ENCODE peak calls at places on chromosomes 16 and 17, in four cellular contexts. One of them, this sample, is unnamed.
A peak's percentile ranks its signal among the peaks of the same experiment; 100 is the strongest.

GRCh38 chr17:35773129-35773528 is 12.4 kb downstream of the C17orf50 start:
- DNase-seq in sigmoid colon: no peak
- DNase-seq in stomach: no peak
- DNase-seq in GM12878: no peak
- DNase-seq in this sample: no peak

GRCh38 chr17:57782642-57783337 is 37.7 kb upstream of the CCDC182 start:
- DNase-seq in stomach: no peak
- DNase-seq in sigmoid colon: no peak
- DNase-seq in GM12878: no peak
- DNase-seq in this sample: no peak

GRCh38 chr17:56540791-56541190 is 52.7 kb upstream of the NOG start:
- DNase-seq in stomach: no peak
- DNase-seq in sigmoid colon: no peak
- DNase-seq in GM12878: no peak
- DNase-seq in this sample: no peak

GRCh38 chr17:78442648-78443128 is 64.2 kb downstream of the PGS1 start:
- DNase-seq in GM12878: no peak
- DNase-seq in sigmoid colon: peak; percentile 92
- DNase-seq in stomach: peak; percentile 48
- DNase-seq in this sample: no peak

GRCh38 chr17:41919840-41920579 is 1.3 kb upstream of the ACLY start:
- DNase-seq in sigmoid colon: peak; percentile 75
- DNase-seq in GM12878: no peak
- DNase-seq in stomach: no peak
- DNase-seq in this sample: no peak

GRCh38 chr17:9472094-9472493 is 103.5 kb downstream of the STX8 start:
- DNase-seq in GM12878: no peak
- DNase-seq in stomach: no peak
- DNase-seq in sigmoid colon: no peak
- DNase-seq in this sample: no peak

GRCh38 chr16:47392114-47392513 is 68.7 kb downstream of the ITFG1 start:
- DNase-seq in stomach: no peak
- DNase-seq in sigmoid colon: no peak
- DNase-seq in GM12878: peak; percentile 40
- DNase-seq in this sample: no peak

GRCh38 chr17:6755281-6755680 is 565 bp upstream of the XAF1 start:
- DNase-seq in GM12878: no peak
- DNase-seq in stomach: no peak
- DNase-seq in sigmoid colon: peak; percentile 76
- DNase-seq in this sample: no peak

GRCh38 chr16:83023640-83024039 is 396.9 kb downstream of the CDH13 start:
- DNase-seq in sigmoid colon: no peak
- DNase-seq in stomach: no peak
- DNase-seq in GM12878: no peak
- DNase-seq in this sample: no peak

DNA sequence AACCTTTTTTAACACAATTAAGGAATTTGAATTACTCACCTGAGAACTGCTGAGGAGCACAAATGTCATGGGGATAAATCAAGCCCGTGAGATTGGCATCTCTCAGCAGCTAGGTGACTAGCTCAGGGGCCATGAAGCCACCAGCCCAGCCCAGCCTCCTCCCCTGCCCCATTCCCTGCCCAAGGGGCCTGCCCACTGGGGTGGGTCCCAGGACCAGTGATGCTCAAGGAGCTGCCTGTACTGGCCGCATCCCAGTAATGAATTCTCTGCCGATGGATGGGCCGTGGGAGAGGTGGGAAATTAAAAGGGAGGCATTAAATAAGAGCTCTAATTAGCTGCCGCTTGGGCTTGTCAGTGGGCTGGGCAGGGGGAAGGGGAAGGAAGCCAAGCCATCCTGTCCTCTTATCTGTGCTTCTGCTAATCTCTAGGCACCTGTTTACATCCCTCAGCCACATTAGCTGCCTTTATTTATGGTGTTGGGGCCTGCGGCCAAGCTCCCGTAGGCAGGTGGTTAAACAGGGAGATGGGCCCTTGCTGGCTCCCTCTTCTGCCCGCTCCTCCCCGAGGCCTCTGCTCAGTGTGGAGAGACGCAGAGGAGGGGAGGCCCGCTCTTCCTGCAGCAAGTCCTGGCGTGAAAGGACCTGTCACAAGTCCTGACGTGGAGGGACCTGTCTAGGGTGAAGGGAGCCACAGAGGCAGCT is 48.8 kb downstream of the PIPOX start:
- DNase-seq in stomach: no peak
- DNase-seq in GM12878: no peak
- DNase-seq in sigmoid colon: no peak
- DNase-seq in this sample: no peak
- H3K4me1 ChIP-seq in stomach: no peaks in the 10 kb centered on the region
- H3K4me1 ChIP-seq in GM12878: no peaks in the 10 kb centered on the region
- H3K4me1 ChIP-seq in sigmoid colon: peaks cover 10% of the 10 kb centered on the region
- H3K4me1 ChIP-seq in this sample: no peaks in the 10 kb centered on the region

DNA sequence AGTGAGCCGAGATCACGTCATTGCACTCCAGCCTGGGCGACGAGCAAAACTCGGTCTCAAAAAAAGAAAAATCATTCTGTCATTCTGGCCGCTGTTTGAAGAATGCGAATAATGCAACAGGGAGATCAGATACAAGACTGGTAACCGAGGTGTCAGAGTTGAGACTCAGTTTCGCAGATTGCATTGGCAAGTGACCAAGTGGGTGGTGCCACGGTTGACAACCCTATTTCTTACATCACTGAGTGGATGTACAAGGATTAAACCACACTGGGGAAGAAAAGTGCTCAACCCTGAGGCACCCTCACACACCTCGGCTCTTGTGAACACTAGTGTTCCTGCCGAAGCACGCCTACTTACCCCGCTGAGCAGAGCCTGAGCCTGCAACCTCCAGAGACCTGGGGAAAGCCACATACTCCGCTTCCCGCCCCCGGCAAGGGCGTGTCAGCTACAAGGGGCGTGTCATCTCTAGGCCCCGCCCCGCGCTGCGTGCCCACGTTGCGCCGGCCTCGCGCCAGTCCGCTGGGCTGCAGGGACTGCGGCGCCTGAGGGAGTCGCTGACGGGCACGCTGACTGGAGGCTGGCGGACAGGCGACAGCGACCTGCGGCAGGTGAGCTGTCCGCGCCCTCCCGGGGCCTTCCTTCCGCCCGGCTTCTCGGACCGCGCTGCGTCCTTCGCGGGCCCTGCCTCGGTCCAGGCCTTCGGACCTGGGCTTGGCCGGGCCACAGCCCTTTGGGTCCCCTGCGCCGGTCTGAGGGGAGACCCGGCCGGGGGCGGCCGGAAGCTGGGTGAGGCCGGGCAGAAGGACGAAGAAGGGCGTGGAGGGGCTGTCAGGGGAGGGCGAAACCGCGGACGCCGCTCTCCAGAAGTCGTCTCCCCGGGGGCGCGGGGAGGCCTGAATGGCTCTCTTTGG is at the start of gene HMOX2:
- DNase-seq in sigmoid colon: peak; percentile 95
- DNase-seq in GM12878: peak; percentile 90
- DNase-seq in stomach: peak; percentile 97
- DNase-seq in this sample: no peak
- TF ChIP-seq POLR2AphosphoS5 in sigmoid colon: peak; percentile 89
- TF ChIP-seq POLR2AphosphoS5 in GM12878: peak; percentile 90
- TF ChIP-seq POLR2AphosphoS5 in stomach: peak; percentile 91
- TF ChIP-seq POLR2AphosphoS5 in this sample: peak; percentile 84

GRCh38 chr16:75152635-75153034 is 4.3 kb downstream of the ZFP1 start:
- DNase-seq in GM12878: peak; percentile 53
- DNase-seq in sigmoid colon: no peak
- DNase-seq in stomach: no peak
- DNase-seq in this sample: no peak
- H3K9me3 ChIP-seq in GM12878: peaks cover 19% of the 10 kb centered on the region
- H3K9me3 ChIP-seq in sigmoid colon: no peaks in the 10 kb centered on the region
- H3K9me3 ChIP-seq in stomach: peaks cover 17% of the 10 kb centered on the region
- H3K9me3 ChIP-seq in this sample: peaks cover 8% of the 10 kb centered on the region

GRCh38 chr16:31409433-31409832 is 16.3 kb downstream of the ITGAD start:
- DNase-seq in GM12878: no peak
- DNase-seq in sigmoid colon: no peak
- DNase-seq in stomach: no peak
- DNase-seq in this sample: no peak
- H3K4me1 ChIP-seq in GM12878: peaks cover 4% of the 10 kb centered on the region
- H3K4me1 ChIP-seq in sigmoid colon: no peaks in the 10 kb centered on the region
- H3K4me1 ChIP-seq in stomach: no peaks in the 10 kb centered on the region
- H3K4me1 ChIP-seq in this sample: no peaks in the 10 kb centered on the region

GRCh38 chr16:68414581-68414980 is 33.7 kb downstream of the SMPD3 start:
- DNase-seq in sigmoid colon: no peak
- DNase-seq in GM12878: no peak
- DNase-seq in stomach: no peak
- DNase-seq in this sample: no peak

GRCh38 chr16:68420366-68420765 is 27.9 kb downstream of the SMPD3 start:
- DNase-seq in GM12878: no peak
- DNase-seq in stomach: no peak
- DNase-seq in sigmoid colon: no peak
- DNase-seq in this sample: no peak

GRCh38 chr16:68412061-68412460 is 36.2 kb downstream of the SMPD3 start:
- DNase-seq in stomach: no peak
- DNase-seq in GM12878: no peak
- DNase-seq in sigmoid colon: no peak
- DNase-seq in this sample: no peak

GRCh38 chr16:68417711-68418301 is 30.5 kb downstream of the SMPD3 start:
- DNase-seq in sigmoid colon: no peak
- DNase-seq in stomach: peak; percentile 91
- DNase-seq in GM12878: peak; percentile 73
- DNase-seq in this sample: no peak

DNA sequence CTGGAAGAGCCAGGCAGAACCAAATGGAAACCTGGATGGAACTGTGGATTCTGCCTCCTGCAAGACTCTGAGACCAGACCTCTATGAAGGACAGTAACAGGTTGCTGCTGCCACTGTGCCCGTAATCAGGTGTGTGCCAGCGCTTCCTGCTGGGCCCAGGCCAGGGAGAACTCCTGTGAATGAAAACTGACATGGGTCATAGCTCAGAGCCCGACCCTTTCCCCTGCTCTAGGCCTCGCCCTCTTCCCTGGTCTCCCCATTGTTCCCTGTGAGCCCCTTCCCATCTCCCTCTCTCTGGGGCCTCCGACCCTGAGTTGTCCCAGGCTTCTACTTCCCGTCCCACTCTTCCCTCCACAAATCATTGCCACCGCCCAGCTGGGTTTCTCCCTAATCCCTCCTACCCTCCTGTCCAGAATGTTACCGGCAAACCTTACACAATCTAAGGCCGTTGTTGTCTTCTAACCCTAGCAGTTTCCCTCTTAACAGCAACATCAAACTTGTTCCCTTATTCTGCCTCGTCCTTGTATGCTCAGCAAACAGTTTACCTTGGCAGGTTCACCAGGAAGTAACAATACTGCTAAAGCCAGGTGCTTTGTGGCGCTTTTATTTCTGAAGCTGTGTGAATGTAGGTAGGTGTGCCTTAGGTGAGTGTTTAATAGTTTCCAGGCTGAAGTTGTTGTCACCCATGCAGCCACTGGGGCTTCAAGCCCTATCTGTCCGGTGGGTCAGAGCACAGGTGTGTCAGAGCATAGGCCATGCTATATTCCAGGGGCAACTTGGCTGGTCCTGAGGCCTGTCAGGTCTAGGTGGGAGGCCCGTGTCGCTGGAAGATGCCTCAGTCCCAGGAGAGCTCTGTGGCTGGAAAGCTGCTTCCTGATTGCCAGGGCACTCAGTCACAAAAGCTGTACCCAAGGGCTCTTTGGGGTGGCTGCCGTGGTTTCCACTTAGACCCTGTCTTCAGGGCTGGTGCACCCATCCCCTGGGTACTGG is 32.0 kb downstream of the SMPD3 start:
- DNase-seq in sigmoid colon: no peak
- DNase-seq in stomach: peak; percentile 66
- DNase-seq in GM12878: no peak
- DNase-seq in this sample: no peak
- TF ChIP-seq POLR2AphosphoS5 in sigmoid colon: no peak
- TF ChIP-seq POLR2AphosphoS5 in stomach: peak; percentile 36
- TF ChIP-seq POLR2AphosphoS5 in GM12878: no peak
- TF ChIP-seq POLR2AphosphoS5 in this sample: no peak

DNA sequence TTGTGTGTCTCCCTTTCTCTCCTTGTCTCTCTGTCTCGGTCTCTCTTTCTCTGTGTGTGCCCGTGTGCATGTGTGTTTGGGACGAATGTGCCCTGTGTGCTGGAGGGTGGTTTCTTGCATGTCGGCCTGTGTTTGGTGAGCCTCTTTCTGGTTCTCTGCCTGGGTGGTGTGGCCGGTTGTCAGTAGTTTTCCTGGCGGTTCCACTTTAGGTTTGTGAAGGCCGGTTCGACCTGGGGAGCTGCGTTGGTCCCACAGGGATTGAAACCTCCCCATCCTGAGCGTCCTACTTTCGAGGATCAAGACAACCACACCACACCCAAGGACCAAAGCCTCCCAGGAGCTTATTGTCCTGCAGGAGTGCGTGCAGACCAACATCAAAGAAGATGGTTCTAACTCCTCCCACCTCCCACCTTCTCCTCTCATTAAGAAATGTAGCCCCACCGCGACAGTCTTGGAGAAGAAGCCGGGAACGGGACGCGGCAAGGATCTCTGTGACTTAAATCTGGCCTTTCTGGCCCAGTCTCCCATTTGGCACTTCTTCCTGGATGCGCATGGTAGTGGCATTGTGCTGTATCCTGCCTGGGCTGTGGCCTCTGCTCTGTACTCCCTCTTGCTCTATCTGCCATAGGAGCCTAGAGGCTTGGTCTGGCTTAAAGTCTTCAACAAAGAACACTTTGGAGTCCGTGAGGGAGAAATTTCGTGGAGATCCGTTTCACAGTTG is 1685.0 kb downstream of the TP53TG3F start:
- DNase-seq in GM12878: no peak
- DNase-seq in sigmoid colon: no peak
- DNase-seq in stomach: no peak
- DNase-seq in this sample: no peak
- H3K9me3 ChIP-seq in GM12878: no peaks in the 10 kb centered on the region
- H3K9me3 ChIP-seq in sigmoid colon: no peaks in the 10 kb centered on the region
- H3K9me3 ChIP-seq in stomach: peaks cover 100% of the 10 kb centered on the region
- H3K9me3 ChIP-seq in this sample: no peaks in the 10 kb centered on the region